ENCODE peak calls at places on chromosomes 3 and 15, in four cellular contexts. H is NCI-H1694 treated with DMSO at 0.1 percent for 48 hours; J is stimulated activated CD8-positive, alpha-beta memory T cell treated with anti-CD3 and anti-CD28 coated beads, Interleukin-2, amount 100 ng/mL, for 48 hours; K is left lung. I is an unnamed sample.

GRCh38 chr3:179432021-179432420 is 19.2 kb downstream of the GNB4 start:
- DNase-seq in H (no peak), J (no peak), K (peak), I (no peak)

GRCh38 chr3:136708339-136708985 is 43.7 kb downstream of the STAG1 start:
- DNase-seq in H (no peak), J (no peak), K (no peak), I (no peak)

GRCh38 chr15:65033659-65034269 is 4.3 kb upstream of the MTFMT start:
- DNase-seq in H (peak), J (no peak), K (no peak), I (no peak)

GRCh38 chr3:14303336-14304100 is 98.9 kb upstream of the SLC6A6 start:
- DNase-seq in H (no peak), J (no peak), K (no peak), I (no peak)

GRCh38 chr3:63975705-63976104 is 47.6 kb downstream of the PSMD6 start:
- DNase-seq in H (no peak), J (no peak), K (no peak), I (no peak)

GRCh38 chr15:39248204-39248603 is 332.7 kb upstream of the THBS1 start:
- DNase-seq in H (no peak), J (no peak), K (peak), I (no peak)

GRCh38 chr3:61841111-61841845 is 279.9 kb downstream of the PTPRG start:
- DNase-seq in H (no peak), J (no peak), K (no peak), I (no peak)

GRCh38 chr15:55799287-55800212 is 56.6 kb upstream of the PRTG start:
- DNase-seq in H (no peak), J (peak), K (peak), I (no peak)

GRCh38 chr15:42147431-42147735 is 9.1 kb downstream of the PLA2G4F start:
- DNase-seq in H (no peak), J (no peak), K (no peak), I (no peak)

GRCh38 chr3:153338487-153338886 is 176.5 kb downstream of the RAP2B start:
- DNase-seq in H (no peak), J (no peak), K (no peak), I (no peak)

GRCh38 chr15:26126819-26127387 is 263.8 kb upstream of the ATP10A start:
- DNase-seq in H (no peak), J (no peak), K (no peak), I (no peak)

GRCh38 chr3:143634991-143635390 is 213.3 kb downstream of the SLC9A9 start:
- DNase-seq in H (no peak), J (no peak), K (peak), I (no peak)

GRCh38 chr3:87309601-87310000 is 33.2 kb upstream of the POU1F1 start:
- DNase-seq in H (no peak), J (no peak), K (no peak), I (no peak)

GRCh38 chr15:57914350-57915055 is 151.0 kb downstream of the ALDH1A2 start:
- DNase-seq in H (no peak), J (no peak), K (no peak), I (no peak)

GRCh38 chr3:9778102-9778501 is 8.4 kb upstream of the CAMK1 start:
- DNase-seq in H (no peak), J (peak), K (no peak), I (no peak)

GRCh38 chr15:45535486-45536042 is 13.0 kb upstream of the SLC30A4 start:
- DNase-seq in H (no peak), J (no peak), K (no peak), I (no peak)

GRCh38 chr15:60708684-60709083 is 229.7 kb upstream of the ICE2 start:
- DNase-seq in H (no peak), J (no peak), K (no peak), I (no peak)

GRCh38 chr3:50136714-50137405 is 18.3 kb upstream of the SEMA3F start:
- DNase-seq in H (no peak), J (no peak), K (no peak), I (no peak)

GRCh38 chr15:35484231-35484945 is 61.6 kb downstream of the DPH6 start:
- DNase-seq in H (no peak), J (no peak), K (no peak), I (no peak)

GRCh38 chr3:99842826-99843589 is 25.3 kb downstream of the CMSS1 start:
- DNase-seq in H (peak), J (no peak), K (no peak), I (no peak)